ENCODE peak calls at places on chromosomes 16 and 17, in ten cellular contexts. F is uterus, T is AG04450, V is DND-41, J is GM12864, C is stomach, A is astrocyte of the spinal cord, P is BJ, H is cardiac muscle cell, D is SK-N-SH. O is an unnamed sample.

GRCh38 chr17:52824542-52824941 is 666.0 kb upstream of the CA10 start:
- DNase-seq in A (no peak), J (no peak), F (no peak), T (no peak), C (no peak), V (no peak), H (no peak), D (no peak), P (no peak), O (no peak)

GRCh38 chr16:89011909-89012621 is 35.1 kb upstream of the CBFA2T3 start:
- DNase-seq in H (no peak), C (no peak), J (no peak), T (no peak), A (no peak), P (no peak), V (no peak), D (no peak), F (no peak), O (no peak)

GRCh38 chr17:80831481-80831880 is 160.2 kb upstream of the CHMP6 start:
- DNase-seq in T (no peak), H (no peak), J (no peak), A (no peak), F (no peak), V (no peak), D (no peak), C (no peak), P (no peak), O (no peak)

GRCh38 chr17:8121531-8122390 is 2.1 kb downstream of the HES7 start:
- DNase-seq in A (peak; percentile 65), F (peak; percentile 67), D (peak; percentile 85), C (no peak), P (no peak), V (peak; percentile 29), H (peak; percentile 66), T (no peak), J (no peak), O (peak; percentile 45)

GRCh38 chr17:42407289-42407836 is 15.7 kb downstream of the CAVIN1 start:
- DNase-seq in D (peak; percentile 86), T (no peak), F (peak; percentile 72), V (peak; percentile 45), J (no peak), P (no peak), A (peak; percentile 53), H (peak; percentile 80), C (peak; percentile 93), O (peak; percentile 82)

GRCh38 chr16:89920723-89921122 is 2.1 kb downstream of the MC1R start:
- DNase-seq in C (no peak), D (no peak), J (no peak), V (no peak), F (no peak), P (no peak), T (no peak), A (peak; percentile 37), H (no peak), O (peak; percentile 37)

GRCh38 chr16:65010136-65010535 is 111.7 kb downstream of the CDH11 start:
- DNase-seq in H (no peak), D (no peak), C (no peak), A (no peak), T (no peak), F (no peak), V (no peak), J (no peak), P (no peak), O (no peak)

GRCh38 chr17:9016941-9017552 is 4.3 kb upstream of the NTN1 start:
- DNase-seq in A (no peak), T (no peak), C (peak; percentile 52), V (peak; percentile 27), H (no peak), J (no peak), D (no peak), P (no peak), F (no peak), O (no peak)

GRCh38 chr17:16417896-16418683 is 2.7 kb downstream of the TRPV2 start:
- DNase-seq in C (no peak), P (no peak), H (peak; percentile 50), A (no peak), J (no peak), V (no peak), F (no peak), T (no peak), D (no peak), O (peak; percentile 46)

GRCh38 chr17:39194089-39194984 is 3.1 kb downstream of the CACNB1 start:
- DNase-seq in C (no peak), F (peak; percentile 65), J (no peak), D (peak; percentile 90), P (no peak), V (no peak), A (peak; percentile 58), H (peak; percentile 62), T (no peak), O (peak; percentile 58)

GRCh38 chr17:39195568-39196160 is 1.8 kb downstream of the CACNB1 start:
- DNase-seq in F (no peak), T (no peak), C (no peak), J (no peak), A (no peak), P (no peak), V (no peak), H (no peak), D (no peak), O (peak; percentile 49)

GRCh38 chr17:39196191-39196819 is 1.2 kb downstream of the CACNB1 start:
- DNase-seq in D (no peak), J (no peak), C (no peak), T (no peak), V (no peak), F (no peak), P (no peak), A (no peak), H (no peak), O (no peak)

GRCh38 chr17:39193346-39193745 is 4.1 kb downstream of the CACNB1 start:
- DNase-seq in J (no peak), A (no peak), V (no peak), D (no peak), H (no peak), C (no peak), P (no peak), T (no peak), F (no peak), O (no peak)

DNA sequence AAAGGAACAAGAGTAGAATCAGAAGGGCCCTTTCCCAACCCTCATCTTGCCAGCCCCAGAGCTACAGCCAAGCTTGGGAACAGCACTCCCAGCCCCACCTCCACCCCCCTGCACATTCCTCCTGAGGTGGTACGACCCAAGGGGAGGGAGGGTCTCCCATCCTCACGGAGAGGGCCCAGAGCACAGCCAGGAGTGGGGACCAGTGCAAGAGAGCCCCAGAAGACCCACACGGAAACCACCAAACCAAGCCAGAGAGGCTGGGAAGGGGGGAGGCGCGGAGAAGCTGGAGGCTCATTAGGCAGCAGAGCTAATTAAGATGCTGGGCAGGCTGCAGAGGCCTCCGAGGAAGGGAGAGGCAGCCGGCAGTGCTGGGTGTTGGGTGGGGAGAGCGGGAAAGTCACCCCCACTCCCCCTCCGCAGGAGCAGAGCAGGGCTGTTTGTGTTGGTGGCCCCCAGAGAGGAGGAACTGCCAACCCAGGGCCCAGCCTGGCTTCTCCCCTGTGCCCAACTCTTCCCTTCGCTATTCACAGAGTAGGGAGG is 2.4 kb downstream of the CACNB1 start:
- DNase-seq in A (no peak), D (no peak), T (no peak), V (no peak), P (no peak), C (no peak), F (no peak), J (no peak), H (no peak), O (no peak)
- H3K4me3 ChIP-seq in A (no peak overlapping the region), D (no peak overlapping the region), T (no peak overlapping the region), V (no peak overlapping the region), P (no peak overlapping the region), C (no peak overlapping the region), F (no peak overlapping the region), J (no peak overlapping the region), H (peak overlapping the region; percentile 2), O (peak overlapping the region; percentile 81)

GRCh38 chr17:12769981-12770380 is 19.3 kb upstream of the ARHGAP44 start:
- DNase-seq in A (no peak), C (no peak), J (no peak), H (no peak), P (no peak), D (no peak), V (no peak), T (no peak), F (no peak), O (no peak)

GRCh38 chr17:12768267-12768666 is 21.0 kb upstream of the ARHGAP44 start:
- DNase-seq in C (no peak), A (no peak), T (no peak), H (no peak), V (no peak), D (no peak), J (no peak), F (no peak), P (no peak), O (no peak)

GRCh38 chr17:12765544-12765943 is 23.8 kb upstream of the ARHGAP44 start:
- DNase-seq in J (no peak), H (peak; percentile 90), C (peak; percentile 38), D (no peak), T (peak; percentile 78), V (no peak), F (peak; percentile 26), P (no peak), A (peak; percentile 72), O (peak; percentile 71)
- TF ChIP-seq CTCF in J (no peak), H (no peak), C (no peak), D (no peak), T (no peak), V (no peak), F (no peak), P (no peak), A (no peak), O (no peak)

GRCh38 chr16:86044881-86045600 is 146.1 kb downstream of the IRF8 start:
- DNase-seq in J (no peak), H (no peak), P (no peak), C (peak; percentile 67), F (no peak), T (no peak), D (no peak), A (no peak), V (no peak), O (no peak)

GRCh38 chr16:86046901-86047300 is 147.9 kb downstream of the IRF8 start:
- DNase-seq in J (no peak), T (no peak), H (no peak), A (no peak), P (no peak), D (no peak), C (no peak), F (no peak), V (no peak), O (no peak)

GRCh38 chr16:86045601-86045971 is 146.6 kb downstream of the IRF8 start:
- DNase-seq in D (no peak), P (no peak), J (no peak), A (no peak), C (no peak), V (no peak), H (no peak), T (no peak), F (no peak), O (no peak)

GRCh38 chr16:86044241-86044671 is 145.3 kb downstream of the IRF8 start:
- DNase-seq in C (peak; percentile 31), A (peak; percentile 22), D (peak; percentile 71), T (peak; percentile 23), P (no peak), H (peak; percentile 64), J (no peak), F (no peak), V (peak; percentile 20), O (peak; percentile 52)

GRCh38 chr16:86046026-86046713 is 147.2 kb downstream of the IRF8 start:
- DNase-seq in H (no peak), P (no peak), V (no peak), C (no peak), J (no peak), F (no peak), T (no peak), D (no peak), A (no peak), O (no peak)
- H3K4me3 ChIP-seq in H (no peak overlapping the region), P (no peak overlapping the region), V (no peak overlapping the region), C (no peak overlapping the region), J (no peak overlapping the region), F (no peak overlapping the region), T (no peak overlapping the region), D (no peak overlapping the region), A (no peak overlapping the region), O (no peak overlapping the region)

GRCh38 chr17:72030067-72030899 is 90.5 kb upstream of the SOX9 start:
- DNase-seq in C (peak; percentile 26), V (no peak), H (peak; percentile 80), T (peak; percentile 10), J (peak; percentile 47), F (peak; percentile 16), A (peak; percentile 67), D (no peak), P (no peak), O (peak; percentile 28)
- TF ChIP-seq CTCF in C (no peak), V (no peak), H (peak; percentile 62), T (peak; percentile 77), J (peak; percentile 57), F (no peak), A (peak; percentile 64), D (peak; percentile 41), P (peak; percentile 67), O (peak; percentile 48)

O was measured in fibroblast of the aortic adventitia.